ENCODE peak calls at places on chromosomes 2 and 18, in five cellular contexts. E is endothelial cell, X is endothelial cell of umbilical vein, N is WERI-Rb-1, L is lower lobe of right lung. S is an unnamed sample.

GRCh38 chr2:197209742-197210408 is 100.7 kb downstream of the ANKRD44 start:
- DNase-seq in E (no peak), X (no peak), N (no peak), L (peak; percentile 59), S (peak; percentile 67)

GRCh38 chr18:57427429-57428181 is 7.6 kb upstream of the ONECUT2 start:
- DNase-seq in E (peak; percentile 46), X (no peak), N (no peak), L (no peak), S (peak; percentile 8)

GRCh38 chr2:30139131-30139870 is 7.5 kb upstream of the YPEL5 start:
- DNase-seq in E (no peak), X (no peak), N (no peak), L (no peak), S (peak; percentile 73)

GRCh38 chr2:26401739-26402541 is at the start of gene DRC1:
- DNase-seq in E (peak; percentile 95), X (peak; percentile 67), N (no peak), L (peak; percentile 68), S (peak; percentile 38)

GRCh38 chr18:10318686-10318960 is 135.8 kb upstream of the APCDD1 start:
- DNase-seq in E (no peak), X (no peak), N (no peak), L (no peak), S (no peak)

GRCh38 chr2:135198481-135198880 is 146.4 kb downstream of the RAB3GAP1 start:
- DNase-seq in E (no peak), X (no peak), N (no peak), L (no peak), S (no peak)

GRCh38 chr2:121303531-121304263 is 18.7 kb upstream of the TFCP2L1 start:
- DNase-seq in E (no peak), X (no peak), N (no peak), L (no peak), S (no peak)

GRCh38 chr2:152525277-152525838 is 190.4 kb downstream of the FMNL2 start:
- DNase-seq in E (no peak), X (peak; percentile 87), N (no peak), L (no peak), S (no peak)

GRCh38 chr2:198615972-198616371 is 811.6 kb downstream of the PLCL1 start:
- DNase-seq in E (no peak), X (no peak), N (no peak), L (no peak), S (no peak)

GRCh38 chr18:62979172-62979571 is 263.8 kb downstream of the PHLPP1 start:
- DNase-seq in E (no peak), X (no peak), N (no peak), L (peak; percentile 68), S (no peak)

GRCh38 chr2:224646242-224646846 is 61.2 kb upstream of the CUL3 start:
- DNase-seq in E (peak; percentile 38), X (peak; percentile 41), N (peak; percentile 27), L (no peak), S (peak; percentile 42)

GRCh38 chr18:67421666-67422065 is 94.9 kb downstream of the DSEL start:
- DNase-seq in E (no peak), X (no peak), N (no peak), L (no peak), S (no peak)

GRCh38 chr2:33134086-33134763 is 187.5 kb downstream of the LTBP1 start:
- DNase-seq in E (no peak), X (peak; percentile 72), N (no peak), L (no peak), S (no peak)
- TF ChIP-seq CTCF in E (no peak), X (no peak), N (no peak), L (no peak), S (no peak)

DNA sequence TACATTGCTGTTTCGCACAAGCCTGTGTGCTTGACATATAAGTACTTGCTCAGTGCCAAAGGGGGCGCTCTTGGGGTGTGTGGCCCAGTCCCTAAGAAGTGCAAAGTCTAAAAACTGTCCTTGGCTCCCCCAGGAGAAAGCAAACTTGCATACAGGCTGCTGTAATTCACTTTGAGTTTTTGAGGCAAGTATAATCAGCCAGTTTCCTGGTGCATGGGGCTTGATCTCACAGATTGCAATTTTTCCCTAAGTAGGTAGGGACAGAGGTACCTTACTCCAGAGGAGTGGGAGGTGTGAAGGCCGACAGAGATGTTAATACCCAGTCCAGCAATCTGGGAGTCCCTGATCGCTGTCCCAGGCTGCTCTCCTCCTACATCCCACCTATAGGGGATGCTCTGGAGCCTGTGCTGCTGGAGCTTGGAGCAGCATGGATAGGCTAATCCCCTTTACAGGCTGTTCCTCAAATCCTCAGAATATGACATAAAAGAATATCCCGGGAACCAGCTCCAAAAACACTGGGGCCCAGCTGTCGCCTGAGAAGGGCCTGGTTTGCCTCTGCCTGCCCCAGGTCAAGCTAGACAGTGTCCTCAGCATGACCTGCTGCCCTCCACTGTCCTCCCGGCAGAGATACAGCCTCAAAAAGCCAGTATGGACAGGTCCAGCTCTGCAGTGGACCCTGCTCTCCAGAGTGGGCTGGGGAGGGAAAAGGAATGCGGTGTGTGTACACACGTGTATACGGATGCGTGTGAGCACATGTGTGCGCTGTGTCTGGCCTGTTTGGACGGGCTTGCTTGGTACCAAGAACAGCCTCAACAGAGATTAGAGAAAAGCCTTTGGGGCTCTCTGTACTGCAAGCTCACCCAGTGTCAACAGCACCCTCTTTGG is 136.6 kb upstream of the HAAO start:
- DNase-seq in E (peak; percentile 39), X (peak; percentile 62), N (peak; percentile 95), L (no peak), S (peak; percentile 44)
- TF ChIP-seq CTCF in E (peak; percentile 78), X (peak; percentile 31), N (peak; percentile 90), L (peak; percentile 17), S (no peak)

GRCh38 chr2:204282081-204282480 is 263.2 kb upstream of the PARD3B start:
- DNase-seq in E (no peak), X (no peak), N (no peak), L (no peak), S (no peak)
- TF ChIP-seq CTCF in E (no peak), X (no peak), N (no peak), L (no peak), S (no peak)

DNA sequence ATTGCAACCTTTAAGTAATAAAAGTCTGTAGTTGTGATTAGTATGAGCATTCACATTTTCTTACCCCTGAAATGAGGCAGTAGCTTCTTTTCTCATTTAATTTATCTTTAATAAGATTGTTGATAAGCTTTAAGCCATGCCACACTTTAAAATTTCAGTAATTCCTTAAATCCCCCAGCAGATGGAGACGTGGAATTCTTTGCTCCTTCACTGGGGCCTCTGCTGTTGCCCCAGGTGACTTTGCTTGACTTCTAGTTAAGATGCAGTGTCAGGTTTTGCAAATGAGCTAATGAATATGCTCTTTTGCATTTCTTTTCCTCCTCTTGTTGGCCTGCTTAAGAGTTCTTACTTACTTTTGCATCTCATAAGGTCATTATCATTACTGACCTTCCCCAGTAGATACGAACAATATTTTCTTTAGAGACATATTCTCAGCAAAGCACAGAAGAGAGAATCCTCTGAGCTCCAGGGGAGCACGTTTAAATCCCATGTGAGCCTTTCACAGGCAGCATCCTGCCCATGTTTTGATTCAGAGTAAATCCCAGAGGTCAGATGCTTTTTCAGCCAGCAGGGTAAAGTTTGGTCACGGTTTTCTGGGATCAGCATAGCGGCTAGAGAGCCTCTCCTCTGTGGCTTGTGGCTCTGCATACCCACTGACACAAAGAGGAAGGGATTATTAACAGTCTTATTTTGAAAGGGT is 222.9 kb downstream of the PTPRM start:
- DNase-seq in E (peak; percentile 33), X (peak; percentile 59), N (peak; percentile 63), L (no peak), S (no peak)
- TF ChIP-seq CTCF in E (peak; percentile 74), X (peak; percentile 31), N (peak; percentile 45), L (peak; percentile 47), S (no peak)

GRCh38 chr2:227407601-227408089 is 19.9 kb upstream of the SCYGR1 start:
- DNase-seq in E (no peak), X (no peak), N (peak; percentile 78), L (peak; percentile 89), S (no peak)
- TF ChIP-seq CTCF in E (no peak), X (no peak), N (no peak), L (no peak), S (no peak)

DNA sequence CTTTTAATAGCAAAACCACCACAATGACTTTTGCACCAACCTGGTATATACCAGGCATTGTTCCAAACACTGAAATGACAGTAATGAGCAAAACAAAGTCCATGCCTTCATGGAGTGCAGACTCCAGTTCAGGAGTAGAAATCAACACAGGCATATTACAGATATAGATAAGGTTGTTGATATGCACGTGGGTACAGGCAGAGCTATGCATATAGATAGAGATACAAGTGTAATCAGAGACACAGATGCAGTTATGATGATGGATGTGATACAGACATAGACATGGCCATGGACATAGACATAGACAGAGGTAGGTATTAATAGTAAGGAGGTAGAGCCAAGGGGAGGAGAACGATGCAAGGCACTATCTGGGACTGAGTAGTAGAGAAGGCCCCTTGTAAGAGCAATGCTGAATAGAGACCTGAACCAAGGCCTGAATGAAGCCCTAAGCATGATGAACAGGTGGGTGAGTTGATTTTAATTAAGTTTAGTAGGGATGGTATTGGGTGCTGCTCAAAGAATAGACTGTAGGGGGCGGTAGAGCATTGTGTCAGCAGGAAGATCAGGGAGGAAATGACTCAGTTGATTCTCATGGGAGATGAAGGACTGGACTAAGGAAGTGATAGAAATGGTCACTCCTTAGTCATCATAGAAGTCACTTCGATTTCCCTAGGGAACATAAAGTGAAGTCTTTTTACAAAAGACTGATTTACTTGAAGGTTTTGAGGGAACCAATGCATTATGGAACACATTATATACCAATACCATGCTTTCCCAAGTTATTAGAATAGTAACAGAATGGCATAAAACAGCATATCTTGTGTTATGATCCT is 39.4 kb downstream of the CMPK2 start:
- DNase-seq in E (peak; percentile 18), X (peak; percentile 60), N (peak; percentile 56), L (no peak), S (peak; percentile 82)
- TF ChIP-seq CTCF in E (peak; percentile 60), X (peak; percentile 69), N (peak; percentile 69), L (peak; percentile 68), S (peak; percentile 85)

DNA sequence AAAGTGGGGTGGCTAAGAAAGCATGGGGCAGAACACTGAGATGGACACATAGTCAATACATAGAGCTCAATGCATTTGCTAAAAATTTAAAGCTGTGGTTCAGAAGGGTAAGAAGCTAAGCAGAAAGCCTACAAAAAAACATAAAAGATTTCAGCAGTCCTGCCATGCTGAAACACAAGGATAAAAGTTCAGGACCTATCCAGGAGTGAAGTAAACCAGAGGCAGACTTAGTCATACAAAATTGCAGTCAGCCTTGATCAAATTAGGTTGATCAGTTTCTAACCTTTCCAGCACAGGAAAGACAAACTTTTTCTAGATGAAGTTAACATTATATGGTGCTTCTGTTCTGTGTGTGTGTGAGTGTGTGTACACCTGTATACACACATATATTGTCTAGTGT is 120.8 kb upstream of the RBMS1 start:
- DNase-seq in E (no peak), X (no peak), N (no peak), L (no peak), S (no peak)
- TF ChIP-seq CTCF in E (no peak), X (no peak), N (no peak), L (no peak), S (no peak)

DNA sequence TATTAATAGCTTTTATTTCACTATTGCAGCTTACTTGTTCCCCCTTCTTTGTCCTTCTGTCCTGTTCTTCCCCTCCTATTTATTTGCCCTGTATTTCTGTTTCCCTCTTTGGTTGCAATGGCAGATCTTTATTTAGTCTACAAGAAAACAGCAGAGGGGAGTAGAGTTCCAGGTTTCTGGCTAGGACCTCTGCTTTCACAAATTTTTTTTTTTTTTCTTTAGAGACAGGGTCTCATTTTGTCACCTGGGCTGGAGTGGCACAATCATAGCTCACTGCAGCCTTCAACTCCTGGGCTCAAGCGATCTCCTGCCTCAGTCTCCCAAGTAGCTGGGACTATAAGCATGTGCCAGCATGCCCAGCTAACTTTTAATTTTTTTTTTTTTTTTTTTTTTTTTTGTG is 188.1 kb upstream of the SPRED2 start:
- DNase-seq in E (no peak), X (no peak), N (no peak), L (no peak), S (no peak)
- TF ChIP-seq CTCF in E (no peak), X (no peak), N (no peak), L (no peak), S (no peak)

S was measured in activated CD8-positive, alpha-beta T cell treated with anti-CD3 and anti-CD28 coated beads for 36 hours.